ENCODE peak calls at places on chromosomes 16 and 17, in nine cellular contexts. One of them, this sample, is unnamed.

GRCh38 chr17:55409030-55409800 is 12.4 kb downstream of the MMD start:
- DNase-seq in MM.1S: no peak
- DNase-seq in breast epithelium: no peak
- DNase-seq in CD8-positive, alpha-beta memory T cell: no peak
- DNase-seq in H1: no peak
- DNase-seq in fibroblast of lung: no peak
- DNase-seq in aorta: no peak
- DNase-seq in IMR-90: no peak
- DNase-seq in tibial artery: no peak
- DNase-seq in this sample: no peak

GRCh38 chr17:78196712-78197111 is 9.6 kb downstream of the AFMID start:
- DNase-seq in H1: no peak
- DNase-seq in aorta: no peak
- DNase-seq in breast epithelium: no peak
- DNase-seq in fibroblast of lung: no peak
- DNase-seq in IMR-90: no peak
- DNase-seq in CD8-positive, alpha-beta memory T cell: no peak
- DNase-seq in tibial artery: no peak
- DNase-seq in MM.1S: no peak
- DNase-seq in this sample: no peak

GRCh38 chr17:38747385-38748328 is 479 bp downstream of the PCGF2 start:
- DNase-seq in aorta: peak; percentile 60
- DNase-seq in IMR-90: no peak
- DNase-seq in H1: peak; percentile 76
- DNase-seq in MM.1S: no peak
- DNase-seq in breast epithelium: no peak
- DNase-seq in tibial artery: no peak
- DNase-seq in fibroblast of lung: no peak
- DNase-seq in CD8-positive, alpha-beta memory T cell: no peak
- DNase-seq in this sample: no peak

GRCh38 chr17:80758793-80759673 is 214.4 kb downstream of the RPTOR start:
- DNase-seq in fibroblast of lung: no peak
- DNase-seq in IMR-90: peak; percentile 39
- DNase-seq in aorta: no peak
- DNase-seq in tibial artery: no peak
- DNase-seq in breast epithelium: no peak
- DNase-seq in H1: no peak
- DNase-seq in CD8-positive, alpha-beta memory T cell: peak; percentile 51
- DNase-seq in MM.1S: no peak
- DNase-seq in this sample: no peak

GRCh38 chr17:42618442-42619150 is 9.1 kb downstream of the TUBG1 start:
- DNase-seq in fibroblast of lung: peak; percentile 24
- DNase-seq in MM.1S: peak; percentile 97
- DNase-seq in breast epithelium: no peak
- DNase-seq in H1: peak; percentile 77
- DNase-seq in CD8-positive, alpha-beta memory T cell: no peak
- DNase-seq in aorta: no peak
- DNase-seq in IMR-90: no peak
- DNase-seq in tibial artery: peak; percentile 66
- DNase-seq in this sample: no peak

GRCh38 chr17:36647598-36647997 is 46.2 kb downstream of the MRM1 start:
- DNase-seq in fibroblast of lung: no peak
- DNase-seq in tibial artery: no peak
- DNase-seq in MM.1S: no peak
- DNase-seq in IMR-90: no peak
- DNase-seq in CD8-positive, alpha-beta memory T cell: no peak
- DNase-seq in breast epithelium: no peak
- DNase-seq in aorta: no peak
- DNase-seq in H1: peak; percentile 61
- DNase-seq in this sample: no peak

GRCh38 chr16:88754912-88755744 is 29.9 kb downstream of the PIEZO1 start:
- DNase-seq in CD8-positive, alpha-beta memory T cell: no peak
- DNase-seq in tibial artery: no peak
- DNase-seq in aorta: no peak
- DNase-seq in MM.1S: no peak
- DNase-seq in fibroblast of lung: peak; percentile 77
- DNase-seq in H1: no peak
- DNase-seq in IMR-90: peak; percentile 63
- DNase-seq in breast epithelium: no peak
- DNase-seq in this sample: no peak

GRCh38 chr17:3879181-3879580 is 13.7 kb downstream of the CAMKK1 start:
- DNase-seq in breast epithelium: no peak
- DNase-seq in H1: no peak
- DNase-seq in aorta: peak; percentile 65
- DNase-seq in MM.1S: no peak
- DNase-seq in fibroblast of lung: peak; percentile 74
- DNase-seq in CD8-positive, alpha-beta memory T cell: no peak
- DNase-seq in IMR-90: peak; percentile 73
- DNase-seq in tibial artery: no peak
- DNase-seq in this sample: no peak

GRCh38 chr17:2893422-2893914 is 97.2 kb downstream of the RAP1GAP2 start:
- DNase-seq in MM.1S: no peak
- DNase-seq in CD8-positive, alpha-beta memory T cell: no peak
- DNase-seq in breast epithelium: no peak
- DNase-seq in aorta: no peak
- DNase-seq in fibroblast of lung: peak; percentile 27
- DNase-seq in tibial artery: no peak
- DNase-seq in IMR-90: no peak
- DNase-seq in H1: no peak
- DNase-seq in this sample: peak; percentile 23

GRCh38 chr17:81832608-81833159 is 407 bp downstream of the MCRIP1 start:
- DNase-seq in fibroblast of lung: peak; percentile 30
- DNase-seq in H1: peak; percentile 71
- DNase-seq in aorta: no peak
- DNase-seq in tibial artery: peak; percentile 75
- DNase-seq in IMR-90: no peak
- DNase-seq in CD8-positive, alpha-beta memory T cell: peak; percentile 38
- DNase-seq in MM.1S: no peak
- DNase-seq in breast epithelium: no peak
- DNase-seq in this sample: no peak

GRCh38 chr17:42399948-42400843 is 12.0 kb upstream of the STAT3 start:
- DNase-seq in breast epithelium: no peak
- DNase-seq in IMR-90: no peak
- DNase-seq in CD8-positive, alpha-beta memory T cell: no peak
- DNase-seq in fibroblast of lung: no peak
- DNase-seq in aorta: peak; percentile 13
- DNase-seq in MM.1S: no peak
- DNase-seq in H1: no peak
- DNase-seq in tibial artery: no peak
- DNase-seq in this sample: no peak

GRCh38 chr16:67883146-67883871 is 1.4 kb upstream of the NRN1L start:
- DNase-seq in breast epithelium: no peak
- DNase-seq in MM.1S: no peak
- DNase-seq in H1: no peak
- DNase-seq in CD8-positive, alpha-beta memory T cell: no peak
- DNase-seq in fibroblast of lung: no peak
- DNase-seq in IMR-90: no peak
- DNase-seq in tibial artery: no peak
- DNase-seq in aorta: no peak
- DNase-seq in this sample: no peak

GRCh38 chr17:83137523-83137922 is 58.1 kb downstream of the METRNL start:
- DNase-seq in H1: no peak
- DNase-seq in IMR-90: no peak
- DNase-seq in MM.1S: no peak
- DNase-seq in fibroblast of lung: no peak
- DNase-seq in tibial artery: peak; percentile 38
- DNase-seq in breast epithelium: peak; percentile 35
- DNase-seq in CD8-positive, alpha-beta memory T cell: no peak
- DNase-seq in aorta: no peak
- DNase-seq in this sample: no peak

GRCh38 chr17:39164675-39165143 is 1.3 kb downstream of the ARL5C start:
- DNase-seq in fibroblast of lung: peak; percentile 94
- DNase-seq in CD8-positive, alpha-beta memory T cell: peak; percentile 79
- DNase-seq in aorta: peak; percentile 96
- DNase-seq in H1: peak; percentile 90
- DNase-seq in breast epithelium: peak; percentile 82
- DNase-seq in MM.1S: peak; percentile 89
- DNase-seq in tibial artery: peak; percentile 96
- DNase-seq in IMR-90: peak; percentile 89
- DNase-seq in this sample: peak; percentile 30

GRCh38 chr16:2280461-2280860 is 12.5 kb upstream of the RNPS1 start:
- DNase-seq in H1: no peak
- DNase-seq in aorta: peak; percentile 40
- DNase-seq in breast epithelium: no peak
- DNase-seq in IMR-90: no peak
- DNase-seq in CD8-positive, alpha-beta memory T cell: no peak
- DNase-seq in tibial artery: no peak
- DNase-seq in MM.1S: no peak
- DNase-seq in fibroblast of lung: no peak
- DNase-seq in this sample: no peak

GRCh38 chr16:57186630-57187507 is 740 bp downstream of the RSPRY1 start:
- DNase-seq in CD8-positive, alpha-beta memory T cell: peak; percentile 32
- DNase-seq in breast epithelium: no peak
- DNase-seq in aorta: no peak
- DNase-seq in fibroblast of lung: no peak
- DNase-seq in MM.1S: peak; percentile 14
- DNase-seq in H1: peak; percentile 53
- DNase-seq in IMR-90: no peak
- DNase-seq in tibial artery: peak; percentile 66
- DNase-seq in this sample: no peak

GRCh38 chr17:55265434-55266021 is 768 bp downstream of the HLF start:
- DNase-seq in MM.1S: no peak
- DNase-seq in IMR-90: no peak
- DNase-seq in CD8-positive, alpha-beta memory T cell: peak; percentile 5
- DNase-seq in tibial artery: peak; percentile 71
- DNase-seq in breast epithelium: no peak
- DNase-seq in H1: peak; percentile 52
- DNase-seq in fibroblast of lung: no peak
- DNase-seq in aorta: no peak
- DNase-seq in this sample: no peak

GRCh38 chr16:66416981-66417700 is 10.0 kb upstream of the BEAN1 start:
- DNase-seq in MM.1S: no peak
- DNase-seq in tibial artery: no peak
- DNase-seq in fibroblast of lung: peak; percentile 35
- DNase-seq in breast epithelium: no peak
- DNase-seq in aorta: no peak
- DNase-seq in CD8-positive, alpha-beta memory T cell: no peak
- DNase-seq in IMR-90: peak; percentile 58
- DNase-seq in H1: no peak
- DNase-seq in this sample: no peak

DNA sequence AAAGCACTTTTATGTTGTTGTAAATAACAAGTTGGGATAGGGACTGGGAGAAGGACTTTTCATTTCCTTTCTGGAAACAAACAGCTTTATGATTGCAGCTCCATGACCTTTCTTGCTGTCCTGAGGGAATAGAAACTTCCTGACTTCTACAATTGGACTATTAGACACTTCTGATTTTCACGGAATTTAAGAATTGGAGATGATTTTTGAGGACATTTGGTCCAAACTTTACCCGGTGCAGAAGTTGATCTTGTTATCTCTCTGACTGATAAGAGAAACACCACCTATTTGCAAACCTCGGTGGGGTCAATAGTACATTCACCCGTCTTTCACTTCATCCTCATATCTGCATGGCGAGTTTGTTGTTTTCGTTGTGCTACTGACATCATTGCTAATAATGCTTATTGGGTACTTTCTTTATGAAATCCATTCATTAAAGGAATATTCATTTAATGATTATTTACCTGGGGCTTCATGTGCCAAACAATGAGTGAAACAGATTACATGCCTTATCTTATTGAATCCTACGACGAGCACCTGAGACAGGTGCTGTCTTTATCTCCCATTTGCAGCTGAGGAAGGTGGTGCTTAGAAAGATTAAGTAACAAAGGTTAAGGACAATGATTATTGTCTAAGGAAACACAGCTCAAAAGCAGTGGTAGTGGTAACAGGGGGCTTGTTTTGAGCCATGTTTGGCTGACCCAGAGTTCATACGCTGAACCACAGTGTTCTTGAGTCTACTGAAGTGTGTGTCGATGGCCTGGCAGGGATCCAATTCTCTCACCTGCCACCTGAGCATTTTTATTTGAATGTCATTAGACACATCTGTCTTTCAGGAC is 176.9 kb upstream of the FAM20A start:
- DNase-seq in H1: no peak
- DNase-seq in aorta: no peak
- DNase-seq in MM.1S: no peak
- DNase-seq in IMR-90: no peak
- DNase-seq in CD8-positive, alpha-beta memory T cell: no peak
- DNase-seq in breast epithelium: no peak
- DNase-seq in tibial artery: no peak
- DNase-seq in fibroblast of lung: no peak
- DNase-seq in this sample: no peak
- H3K27ac ChIP-seq in H1: no peak overlapping the region
- H3K27ac ChIP-seq in aorta: no peak overlapping the region
- H3K27ac ChIP-seq in MM.1S: no peak overlapping the region
- H3K27ac ChIP-seq in IMR-90: no peak overlapping the region
- H3K27ac ChIP-seq in CD8-positive, alpha-beta memory T cell: no peak overlapping the region
- H3K27ac ChIP-seq in breast epithelium: peak overlapping the region; percentile 61
- H3K27ac ChIP-seq in tibial artery: no peak overlapping the region
- H3K27ac ChIP-seq in fibroblast of lung: no peak overlapping the region
- H3K27ac ChIP-seq in this sample: peak overlapping the region; percentile 96

GRCh38 chr16:72987480-72987901 is 60.4 kb downstream of the ZFHX3 start:
- DNase-seq in fibroblast of lung: no peak
- DNase-seq in tibial artery: peak; percentile 37
- DNase-seq in aorta: no peak
- DNase-seq in H1: no peak
- DNase-seq in breast epithelium: peak; percentile 73
- DNase-seq in CD8-positive, alpha-beta memory T cell: no peak
- DNase-seq in IMR-90: no peak
- DNase-seq in MM.1S: no peak
- DNase-seq in this sample: no peak
- H3K27ac ChIP-seq in fibroblast of lung: no peak overlapping the region
- H3K27ac ChIP-seq in tibial artery: peak overlapping the region; percentile 89
- H3K27ac ChIP-seq in aorta: no peak overlapping the region
- H3K27ac ChIP-seq in H1: no peak overlapping the region
- H3K27ac ChIP-seq in breast epithelium: no peak overlapping the region
- H3K27ac ChIP-seq in CD8-positive, alpha-beta memory T cell: no peak overlapping the region
- H3K27ac ChIP-seq in IMR-90: no peak overlapping the region
- H3K27ac ChIP-seq in MM.1S: no peak overlapping the region
- H3K27ac ChIP-seq in this sample: no peak overlapping the region

DNA sequence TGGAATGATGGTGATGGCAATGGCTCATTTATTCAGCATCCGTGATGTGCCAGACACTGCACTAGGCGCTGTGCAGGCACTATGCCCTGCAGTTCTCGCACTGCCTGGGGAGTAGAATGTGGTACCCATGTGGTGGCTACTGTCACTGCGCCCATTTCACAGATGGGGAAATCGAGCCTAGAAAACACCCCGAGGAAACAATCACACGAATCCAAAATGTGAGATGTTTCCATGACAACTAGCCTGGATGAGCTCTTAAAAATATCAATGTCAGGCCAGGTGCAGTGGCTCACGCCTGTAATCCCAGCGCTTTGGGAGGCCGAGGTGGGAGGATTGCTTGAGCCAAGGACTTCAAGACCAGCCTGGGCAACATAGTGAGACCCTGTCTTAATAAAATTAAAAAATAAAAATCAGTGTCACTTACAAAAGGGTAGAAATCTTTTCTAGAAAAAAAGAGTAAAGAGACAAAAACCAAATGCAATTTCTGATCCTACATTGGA is 57.9 kb upstream of the TNRC6A start:
- DNase-seq in MM.1S: no peak
- DNase-seq in H1: no peak
- DNase-seq in CD8-positive, alpha-beta memory T cell: no peak
- DNase-seq in fibroblast of lung: no peak
- DNase-seq in breast epithelium: no peak
- DNase-seq in IMR-90: no peak
- DNase-seq in aorta: no peak
- DNase-seq in tibial artery: no peak
- DNase-seq in this sample: no peak
- H3K27ac ChIP-seq in MM.1S: no peak overlapping the region
- H3K27ac ChIP-seq in H1: no peak overlapping the region
- H3K27ac ChIP-seq in CD8-positive, alpha-beta memory T cell: no peak overlapping the region
- H3K27ac ChIP-seq in fibroblast of lung: peak overlapping the region; percentile 84
- H3K27ac ChIP-seq in breast epithelium: no peak overlapping the region
- H3K27ac ChIP-seq in IMR-90: peak overlapping the region; percentile 3
- H3K27ac ChIP-seq in aorta: peak overlapping the region; percentile 98
- H3K27ac ChIP-seq in tibial artery: peak overlapping the region; percentile 87
- H3K27ac ChIP-seq in this sample: peak overlapping the region; percentile 95

GRCh38 chr16:30491744-30492308 is 19.3 kb downstream of the ITGAL start:
- DNase-seq in CD8-positive, alpha-beta memory T cell: peak; percentile 10
- DNase-seq in MM.1S: no peak
- DNase-seq in fibroblast of lung: peak; percentile 81
- DNase-seq in tibial artery: no peak
- DNase-seq in IMR-90: peak; percentile 83
- DNase-seq in aorta: no peak
- DNase-seq in H1: no peak
- DNase-seq in breast epithelium: no peak
- DNase-seq in this sample: no peak
- H3K27ac ChIP-seq in CD8-positive, alpha-beta memory T cell: peak overlapping the region; percentile 44
- H3K27ac ChIP-seq in MM.1S: no peak overlapping the region
- H3K27ac ChIP-seq in fibroblast of lung: no peak overlapping the region
- H3K27ac ChIP-seq in tibial artery: no peak overlapping the region
- H3K27ac ChIP-seq in IMR-90: no peak overlapping the region
- H3K27ac ChIP-seq in aorta: no peak overlapping the region
- H3K27ac ChIP-seq in H1: no peak overlapping the region
- H3K27ac ChIP-seq in breast epithelium: peak overlapping the region; percentile 48
- H3K27ac ChIP-seq in this sample: no peak overlapping the region

This sample was measured in caudate nucleus.